ENCODE peak calls at places on chromosomes 5 and 9, in eight cellular contexts. I, M, K, R, P, Q, H and G are unnamed samples.

GRCh38 chr5:150516011-150516410 is 8.1 kb downstream of the NDST1 start:
- DNase-seq in I (no peak), P (no peak), K (peak), R (no peak), Q (no peak), H (no peak), M (peak), G (no peak)

GRCh38 chr9:33187519-33188218 is 20.5 kb upstream of the B4GALT1 start:
- DNase-seq in R (no peak), P (no peak), K (no peak), I (no peak), Q (no peak), H (no peak), M (peak), G (no peak)

GRCh38 chr9:121857941-121858340 is 206.5 kb downstream of the DAB2IP start:
- DNase-seq in R (no peak), K (no peak), P (no peak), H (no peak), M (no peak), I (no peak), Q (no peak), G (no peak)

GRCh38 chr5:175713930-175714329 is 56.1 kb downstream of the HRH2 start:
- DNase-seq in I (no peak), K (no peak), Q (no peak), P (no peak), R (no peak), M (no peak), H (no peak), G (no peak)

GRCh38 chr5:38382898-38383297 is 124.5 kb downstream of the EGFLAM start:
- DNase-seq in M (peak), I (peak), P (peak), Q (peak), K (peak), H (peak), R (peak), G (peak)

GRCh38 chr9:123470121-123470851 is 114.3 kb downstream of the CRB2 start:
- DNase-seq in P (no peak), I (no peak), R (no peak), H (no peak), M (no peak), K (no peak), Q (no peak), G (no peak)

GRCh38 chr5:144028058-144028457 is 142.4 kb downstream of the YIPF5 start:
- DNase-seq in I (no peak), P (no peak), K (no peak), H (no peak), M (peak), R (no peak), Q (peak), G (no peak)

GRCh38 chr5:78845487-78845886 is 139.6 kb downstream of the ARSB start:
- DNase-seq in P (no peak), Q (no peak), H (no peak), M (no peak), K (no peak), I (no peak), R (no peak), G (no peak)

GRCh38 chr5:33905381-33905780 is 13.6 kb upstream of the ADAMTS12 start:
- DNase-seq in P (no peak), I (no peak), M (no peak), K (no peak), H (no peak), Q (no peak), R (no peak), G (no peak)

GRCh38 chr5:167814828-167815227 is 476.6 kb upstream of the WWC1 start:
- DNase-seq in P (no peak), Q (peak), M (peak), K (no peak), R (no peak), I (no peak), H (no peak), G (peak)

GRCh38 chr5:167819406-167819805 is 472.0 kb upstream of the WWC1 start:
- DNase-seq in M (no peak), P (no peak), K (no peak), R (no peak), I (no peak), H (no peak), Q (no peak), G (no peak)

GRCh38 chr5:167816864-167817263 is 474.6 kb upstream of the WWC1 start:
- DNase-seq in H (no peak), M (no peak), R (no peak), I (no peak), P (no peak), Q (no peak), K (no peak), G (no peak)

GRCh38 chr5:167813381-167813780 is 478.1 kb upstream of the WWC1 start:
- DNase-seq in K (no peak), Q (no peak), P (no peak), R (no peak), M (no peak), H (no peak), I (no peak), G (no peak)

GRCh38 chr5:167816354-167816753 is 475.1 kb upstream of the WWC1 start:
- DNase-seq in I (no peak), R (no peak), H (no peak), M (no peak), Q (no peak), K (no peak), P (no peak), G (no peak)
- H3K4me3 ChIP-seq in I (no peak), R (no peak), H (no peak), M (no peak), Q (no peak), K (no peak), P (no peak), G (no peak)

GRCh38 chr9:89234636-89235035 is 56.0 kb upstream of the SHC3 start:
- DNase-seq in I (no peak), R (no peak), H (no peak), K (peak), P (peak), Q (no peak), M (peak), G (no peak)
- TF ChIP-seq CTCF in I (no peak), R (no peak), H (no peak), K (no peak), P (peak), Q (peak), M (no peak), G (peak)

GRCh38 chr9:87148391-87149237 is 201.3 kb upstream of the GAS1 start:
- DNase-seq in Q (peak), I (peak), K (peak), P (no peak), R (no peak), M (peak), H (no peak), G (no peak)

GRCh38 chr9:87147803-87148202 is 200.5 kb upstream of the GAS1 start:
- DNase-seq in R (no peak), H (no peak), P (no peak), K (no peak), Q (no peak), I (no peak), M (no peak), G (no peak)

GRCh38 chr9:87149794-87150193 is 202.5 kb upstream of the GAS1 start:
- DNase-seq in R (no peak), I (no peak), Q (no peak), K (no peak), M (peak), H (no peak), P (no peak), G (no peak)

GRCh38 chr9:87156247-87156646 is 208.9 kb upstream of the GAS1 start:
- DNase-seq in I (no peak), K (no peak), Q (no peak), P (no peak), M (no peak), R (no peak), H (no peak), G (no peak)

GRCh38 chr9:87152206-87152605 is 204.9 kb upstream of the GAS1 start:
- DNase-seq in M (no peak), R (no peak), P (no peak), Q (no peak), H (no peak), K (no peak), I (no peak), G (no peak)
- H3K4me3 ChIP-seq in M (no peak), R (no peak), P (no peak), Q (no peak), H (no peak), K (no peak), I (no peak), G (no peak)

GRCh38 chr9:128847803-128848202 is 18.2 kb upstream of the SPOUT1 start:
- DNase-seq in I (no peak), Q (no peak), K (no peak), P (no peak), R (no peak), M (no peak), H (no peak), G (no peak)

GRCh38 chr9:128846680-128847030 is 17.1 kb upstream of the SPOUT1 start:
- DNase-seq in Q (no peak), H (no peak), R (no peak), I (no peak), M (no peak), P (no peak), K (no peak), G (no peak)

GRCh38 chr9:128841704-128842492 is 12.3 kb upstream of the SPOUT1 start:
- DNase-seq in P (no peak), K (no peak), R (no peak), I (no peak), M (no peak), H (no peak), Q (no peak), G (no peak)

GRCh38 chr9:128840524-128840923 is 10.9 kb upstream of the SPOUT1 start:
- DNase-seq in H (no peak), Q (no peak), P (no peak), I (no peak), R (no peak), K (no peak), M (no peak), G (no peak)

DNA sequence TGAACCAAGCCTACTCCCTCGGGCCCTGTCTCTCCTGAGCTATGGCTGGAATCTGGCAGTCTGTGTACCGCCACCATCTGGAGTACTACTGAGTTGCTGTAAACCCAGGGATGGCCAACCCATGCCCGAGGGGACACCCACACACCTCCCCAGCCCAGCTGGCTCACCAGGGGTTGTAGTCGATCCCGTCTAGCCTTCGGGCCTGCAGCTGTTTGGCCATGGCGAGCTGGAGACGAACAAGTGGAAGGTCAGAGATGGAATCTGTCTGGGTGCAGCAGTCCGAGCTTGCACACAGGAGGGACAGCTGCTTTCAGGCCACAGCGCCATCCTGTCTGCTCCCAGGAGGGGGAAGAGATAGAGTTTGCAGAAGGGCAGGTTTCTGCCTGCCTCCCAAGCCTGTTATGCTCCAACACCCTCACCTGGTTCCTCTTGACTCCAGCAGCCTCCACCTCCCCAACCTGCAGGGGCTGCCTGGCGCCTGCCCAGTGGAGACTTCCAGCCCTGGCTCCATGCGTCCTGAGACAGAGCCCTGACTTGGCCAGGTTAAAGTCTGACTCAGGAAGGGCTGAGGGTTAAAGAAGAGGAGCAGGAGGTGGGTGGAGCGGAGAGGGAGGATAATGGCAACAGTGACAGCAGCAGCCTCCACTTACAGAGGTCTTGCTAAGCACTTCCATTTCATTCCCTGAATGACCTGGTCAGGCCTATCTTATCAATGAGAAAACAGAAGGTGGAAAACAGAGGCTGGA is 15.8 kb upstream of the SPOUT1 start:
- DNase-seq in P (no peak), K (no peak), R (no peak), Q (no peak), M (no peak), I (no peak), H (no peak), G (no peak)
- TF ChIP-seq CTCF in P (no peak), K (no peak), R (no peak), Q (peak), M (no peak), I (no peak), H (no peak), G (peak)

DNA sequence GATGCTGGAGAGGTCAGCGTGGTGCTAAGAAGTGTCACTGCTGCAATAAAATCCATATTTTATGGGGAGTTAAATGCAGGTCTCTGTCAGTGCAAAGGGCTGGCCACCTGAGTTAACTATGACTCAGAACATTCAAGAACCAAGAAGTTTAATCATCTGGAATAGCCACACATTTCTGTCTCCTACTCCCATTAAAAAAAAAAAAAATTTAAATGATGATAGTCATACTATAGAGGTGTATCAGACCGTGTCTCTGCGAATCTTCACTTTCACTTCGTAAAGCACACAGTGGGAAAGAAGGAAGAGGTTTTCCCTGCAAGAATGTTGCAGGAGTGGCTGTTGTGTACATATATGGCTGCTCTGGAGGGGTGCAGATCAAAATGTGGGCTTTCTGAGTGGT is 1.4 kb downstream of the CDH6 start:
- DNase-seq in R (no peak), P (peak), H (no peak), Q (no peak), I (no peak), M (peak), K (no peak), G (no peak)
- H3K4me3 ChIP-seq in R (no peak), P (peak), H (peak), Q (peak), I (no peak), M (no peak), K (peak), G (peak)